ENCODE peak calls at places on chromosomes 11 and 22, in seven cellular contexts. L is endodermal cell, Y is body of pancreas, E is cardiac muscle cell, M is GM06990, V is lung, U is kidney epithelial cell. D is an unnamed sample. For H3K36me3 and H3K27me3, the result is how much of the 10 kb centered on the place peaks cover.

GRCh38 chr11:79466411-79466810 is 25.6 kb upstream of the TENM4 start:
- DNase-seq in U (peak), L (no peak), Y (no peak), M (no peak), E (no peak), V (no peak), D (no peak)

GRCh38 chr22:28674121-28674563 is 5.5 kb downstream of the TTC28 start:
- DNase-seq in L (no peak), M (peak), V (no peak), E (no peak), Y (no peak), U (no peak), D (no peak)

GRCh38 chr11:20131744-20132666 is 28.3 kb downstream of the DBX1 start:
- DNase-seq in U (no peak), E (peak), M (no peak), V (peak), L (peak), Y (peak), D (peak)

GRCh38 chr11:31248768-31249167 is 120.8 kb downstream of the DCDC1 start:
- DNase-seq in L (no peak), U (no peak), V (no peak), Y (no peak), E (no peak), M (no peak), D (no peak)

GRCh38 chr22:30386608-30386959 is 627 bp downstream of the RNF215 start:
- DNase-seq in E (no peak), L (no peak), V (no peak), M (no peak), Y (no peak), U (no peak), D (no peak)

GRCh38 chr11:134536677-134537076 is 124.6 kb upstream of the B3GAT1 start:
- DNase-seq in L (peak), U (no peak), Y (no peak), E (no peak), V (no peak), M (no peak), D (peak)

GRCh38 chr11:97964332-97965004 is 1056.3 kb upstream of the CNTN5 start:
- DNase-seq in U (no peak), M (no peak), E (no peak), Y (no peak), L (no peak), V (no peak), D (no peak)

GRCh38 chr11:87369888-87370287 is 332.2 kb downstream of the TMEM135 start:
- DNase-seq in U (no peak), M (no peak), E (no peak), L (no peak), V (no peak), Y (no peak), D (no peak)

GRCh38 chr11:103624708-103625623 is 411.5 kb upstream of the DDI1 start:
- DNase-seq in U (peak), M (no peak), L (no peak), E (no peak), Y (no peak), V (no peak), D (no peak)

GRCh38 chr11:66225054-66225453 is 43.4 kb upstream of the RAB1B start:
- DNase-seq in E (no peak), V (no peak), L (no peak), U (no peak), Y (no peak), M (no peak), D (no peak)

DNA sequence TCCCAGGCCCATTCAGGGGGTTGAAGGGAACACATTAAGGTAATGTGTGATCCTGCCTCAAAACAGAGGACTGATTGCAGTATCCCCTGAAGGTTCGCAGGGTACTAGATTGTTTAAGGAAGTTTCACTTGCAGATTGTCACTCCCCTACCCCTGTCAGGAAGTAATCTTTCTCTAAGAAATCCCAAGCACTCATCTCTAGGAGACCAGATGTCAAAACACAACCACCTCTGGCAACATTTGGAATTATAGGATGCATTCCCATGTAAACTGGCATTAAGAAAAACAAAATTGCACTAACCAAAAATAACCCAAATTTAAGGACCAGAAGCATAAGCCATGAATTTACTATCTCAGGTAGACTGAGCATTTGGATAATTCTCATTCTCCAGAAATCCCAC is 1.6 kb downstream of the MRPL17 start:
- DNase-seq in V (no peak), M (no peak), E (no peak), L (no peak), Y (no peak), U (no peak), D (no peak)
- H3K4me3 ChIP-seq in V (no peak), M (peak), E (peak), L (peak), Y (no peak), U (no peak), D (no peak)

GRCh38 chr22:21963790-21964211 is 11.2 kb upstream of the PPM1F start:
- DNase-seq in Y (no peak), U (no peak), L (peak), V (no peak), E (no peak), M (no peak), D (no peak)
- H3K36me3 ChIP-seq in Y (under half), U (under half), L (half or more), V (half or more), E (half or more), M (half or more), D (half or more)

GRCh38 chr22:22709719-22710445 is 65.5 kb downstream of the GGTLC2 start:
- DNase-seq in U (no peak), M (no peak), L (peak), V (no peak), E (no peak), Y (no peak), D (peak)
- H3K27me3 ChIP-seq in U (under half), M (under half), L (under half), V (under half), E (under half), Y (under half), D (under half)

GRCh38 chr22:40791241-40791640 is 27.9 kb downstream of the SLC25A17 start:
- DNase-seq in V (no peak), E (no peak), Y (no peak), L (no peak), M (no peak), U (no peak), D (no peak)
- H3K4me3 ChIP-seq in V (no peak), E (no peak), Y (no peak), L (no peak), M (no peak), U (no peak), D (no peak)

GRCh38 chr11:3042496-3043314 is 14.5 kb downstream of the CARS1 start:
- DNase-seq in E (no peak), M (no peak), Y (no peak), V (no peak), U (no peak), L (no peak), D (no peak)
- H3K36me3 ChIP-seq in E (under half), M (under half), Y (under half), V (under half), U (under half), L (half or more), D (under half)

D was measured in H7.